ENCODE peak calls at places on chromosomes 13 and 19, in eight cellular contexts. R, T, Q, E, F, I, K and S are unnamed samples.

GRCh38 chr19:48283908-48284307 is 14.0 kb downstream of the ZNF114 start:
- DNase-seq in R (no peak), T (peak), Q (no peak), E (no peak), F (no peak), I (no peak), K (no peak), S (no peak)

GRCh38 chr13:35500071-35500595 is 23.6 kb upstream of the MAB21L1 start:
- DNase-seq in R (no peak), T (no peak), Q (no peak), E (no peak), F (no peak), I (no peak), K (no peak), S (no peak)

GRCh38 chr19:17052439-17052838 is 22.8 kb downstream of the HAUS8 start:
- DNase-seq in R (no peak), T (no peak), Q (no peak), E (no peak), F (peak), I (no peak), K (peak), S (no peak)

GRCh38 chr19:45320997-45321775 is 1.5 kb downstream of the CKM start:
- DNase-seq in R (no peak), T (no peak), Q (no peak), E (no peak), F (no peak), I (no peak), K (no peak), S (no peak)

GRCh38 chr13:43787998-43788397 is 1.2 kb upstream of the ENOX1 start:
- DNase-seq in R (no peak), T (no peak), Q (no peak), E (no peak), F (peak), I (no peak), K (peak), S (no peak)

GRCh38 chr19:277581-278165 is 13.5 kb downstream of the PLPP2 start:
- DNase-seq in R (peak), T (no peak), Q (no peak), E (no peak), F (no peak), I (no peak), K (no peak), S (no peak)

GRCh38 chr13:82681535-82681934 is 1200.7 kb downstream of the SLITRK1 start:
- DNase-seq in R (no peak), T (no peak), Q (no peak), E (no peak), F (no peak), I (no peak), K (no peak), S (no peak)

GRCh38 chr13:41645313-41645712 is 188.0 kb downstream of the RGCC start:
- DNase-seq in R (no peak), T (peak), Q (no peak), E (no peak), F (no peak), I (peak), K (peak), S (peak)

GRCh38 chr19:39126593-39127187 is 1.1 kb downstream of the PAK4 start:
- DNase-seq in R (peak), T (no peak), Q (no peak), E (peak), F (no peak), I (no peak), K (peak), S (peak)

GRCh38 chr19:11041966-11042627 is 47.2 kb upstream of the LDLR start:
- DNase-seq in R (no peak), T (no peak), Q (no peak), E (no peak), F (no peak), I (no peak), K (peak), S (no peak)

GRCh38 chr13:22696433-22696832 is 484.3 kb upstream of the SGCG start:
- DNase-seq in R (no peak), T (no peak), Q (no peak), E (no peak), F (no peak), I (no peak), K (no peak), S (no peak)

GRCh38 chr19:10817291-10818038 is 18.5 kb downstream of the TMED1 start:
- DNase-seq in R (no peak), T (peak), Q (no peak), E (peak), F (no peak), I (peak), K (no peak), S (no peak)

GRCh38 chr13:70518081-70518480 is 409.8 kb upstream of the KLHL1 start:
- DNase-seq in R (no peak), T (no peak), Q (no peak), E (no peak), F (no peak), I (no peak), K (no peak), S (no peak)

GRCh38 chr13:37651891-37652290 is 53.3 kb upstream of the POSTN start:
- DNase-seq in R (no peak), T (no peak), Q (no peak), E (no peak), F (no peak), I (no peak), K (peak), S (no peak)

GRCh38 chr19:38152461-38153379 is 71.3 kb downstream of the DPF1 start:
- DNase-seq in R (no peak), T (no peak), Q (no peak), E (no peak), F (no peak), I (no peak), K (peak), S (no peak)

GRCh38 chr13:43245374-43245964 is 222.1 kb downstream of the DNAJC15 start:
- DNase-seq in R (no peak), T (peak), Q (no peak), E (no peak), F (no peak), I (no peak), K (peak), S (peak)

GRCh38 chr13:90445179-90445578 is 902.3 kb upstream of the MIR17HG start:
- DNase-seq in R (peak), T (peak), Q (no peak), E (no peak), F (no peak), I (no peak), K (peak), S (peak)

GRCh38 chr13:46562581-46562980 is 9.6 kb downstream of the LRCH1 start:
- DNase-seq in R (no peak), T (no peak), Q (no peak), E (no peak), F (no peak), I (no peak), K (no peak), S (no peak)

GRCh38 chr13:74145249-74145970 is 11.2 kb upstream of the KLF12 start:
- DNase-seq in R (no peak), T (no peak), Q (no peak), E (no peak), F (no peak), I (no peak), K (no peak), S (no peak)

GRCh38 chr13:42146359-42146758 is 97.9 kb downstream of the DGKH start:
- DNase-seq in R (no peak), T (peak), Q (no peak), E (no peak), F (no peak), I (no peak), K (no peak), S (no peak)

GRCh38 chr13:23386533-23386932 is 47.0 kb downstream of the SACS start:
- DNase-seq in R (no peak), T (no peak), Q (no peak), E (no peak), F (peak), I (no peak), K (no peak), S (no peak)

GRCh38 chr13:20814224-20814910 is 40.6 kb upstream of the EEF1AKMT1 start:
- DNase-seq in R (peak), T (peak), Q (no peak), E (peak), F (no peak), I (peak), K (peak), S (peak)

GRCh38 chr19:55257461-55258411 is 1.1 kb downstream of the PPP6R1 start:
- DNase-seq in R (no peak), T (no peak), Q (peak), E (no peak), F (peak), I (no peak), K (peak), S (no peak)

GRCh38 chr19:41541990-41542584 is 33.9 kb upstream of the CEACAM21 start:
- DNase-seq in R (no peak), T (no peak), Q (peak), E (no peak), F (peak), I (peak), K (peak), S (no peak)

GRCh38 chr13:40813662-40814454 is 24.4 kb downstream of the SLC25A15 start:
- DNase-seq in R (no peak), T (no peak), Q (peak), E (no peak), F (peak), I (no peak), K (peak), S (no peak)

GRCh38 chr19:5514001-5514400 is 53.8 kb downstream of the TINCR start:
- DNase-seq in R (no peak), T (no peak), Q (no peak), E (no peak), F (no peak), I (no peak), K (no peak), S (no peak)